ENCODE peak calls at places on chromosomes 1 and 21, in six cellular contexts. B is NT2/D1; S is activated naive CD4-positive, alpha-beta T cell treated with anti-CD3 and anti-CD28 coated beads, Interleukin-2, amount 50 U/mL, for 16 hours; V is activated CD8-positive, alpha-beta T cell treated with anti-CD3 and anti-CD28 coated beads, Interleukin-2, amount 10 ng/mL, durations not matched to agents 7 days and 5 days; I is A172; L is foreskin fibroblast. T is an unnamed sample.

GRCh38 chr1:7002728-7003127 is 217.5 kb downstream of the CAMTA1 start:
- DNase-seq in S (no peak), I (no peak), L (no peak), V (no peak), B (no peak), T (no peak)

GRCh38 chr21:29526545-29526944 is 227.8 kb downstream of the BACH1 start:
- DNase-seq in B (no peak), L (no peak), V (no peak), S (no peak), I (no peak), T (no peak)

GRCh38 chr1:76782777-76783176 is 84.5 kb upstream of the ST6GALNAC5 start:
- DNase-seq in V (no peak), B (no peak), I (no peak), S (no peak), L (no peak), T (no peak)

GRCh38 chr1:230394134-230394533 is 32.0 kb downstream of the PGBD5 start:
- DNase-seq in V (no peak), B (no peak), L (no peak), S (no peak), I (no peak), T (no peak)

GRCh38 chr1:153353226-153353947 is 4.3 kb upstream of the S100A9 start:
- DNase-seq in S (no peak), V (no peak), L (no peak), I (peak), B (peak), T (no peak)

GRCh38 chr1:58352476-58353092 is 193.9 kb downstream of the OMA1 start:
- DNase-seq in L (no peak), V (no peak), I (no peak), B (no peak), S (no peak), T (no peak)

GRCh38 chr1:218377143-218377660 is 32.1 kb downstream of the TGFB2 start:
- DNase-seq in B (no peak), L (peak), V (peak), S (peak), I (peak), T (peak)

GRCh38 chr1:247089616-247090375 is 11.2 kb upstream of the ZNF670 start:
- DNase-seq in B (no peak), L (no peak), I (no peak), V (no peak), S (no peak), T (no peak)

GRCh38 chr21:42850866-42851391 is 28.4 kb downstream of the WDR4 start:
- DNase-seq in L (no peak), B (no peak), I (peak), V (peak), S (peak), T (peak)

GRCh38 chr1:198118136-198118535 is 38.7 kb upstream of the NEK7 start:
- DNase-seq in B (no peak), L (peak), S (no peak), V (no peak), I (peak), T (no peak)

GRCh38 chr1:160789702-160790611 is 6.0 kb upstream of the LY9 start:
- DNase-seq in B (no peak), I (no peak), S (no peak), L (no peak), V (no peak), T (no peak)

GRCh38 chr1:111879086-111879485 is 110.4 kb downstream of the KCND3 start:
- DNase-seq in B (no peak), S (no peak), V (no peak), I (no peak), L (no peak), T (no peak)

GRCh38 chr1:91011726-91012125 is 10.1 kb downstream of the ZNF644 start:
- DNase-seq in V (no peak), I (no peak), L (no peak), S (no peak), B (no peak), T (no peak)

GRCh38 chr21:43691086-43691795 is 27.7 kb upstream of the PDXK start:
- DNase-seq in I (no peak), S (no peak), V (no peak), B (no peak), L (no peak), T (no peak)

GRCh38 chr1:173869108-173869359 is 854 bp downstream of the ZBTB37 start:
- DNase-seq in S (no peak), I (no peak), V (no peak), L (no peak), B (no peak), T (no peak)

GRCh38 chr1:201912832-201913231 is 24.1 kb downstream of the SHISA4 start:
- DNase-seq in L (no peak), B (no peak), V (no peak), I (no peak), S (no peak), T (no peak)

GRCh38 chr1:204493145-204493881 is 1.3 kb downstream of the PIK3C2B start:
- DNase-seq in S (no peak), I (peak), B (no peak), L (no peak), V (peak), T (no peak)

GRCh38 chr1:13772271-13772670 is 72.3 kb downstream of the PRDM2 start:
- DNase-seq in V (no peak), I (no peak), L (no peak), S (no peak), B (no peak), T (no peak)

GRCh38 chr1:29832471-29832870 is 596.1 kb downstream of the PTPRU start:
- DNase-seq in B (no peak), I (no peak), S (no peak), L (no peak), V (no peak), T (no peak)

GRCh38 chr1:27592600-27593340 is 11.2 kb downstream of the AHDC1 start:
- DNase-seq in S (no peak), I (no peak), L (no peak), B (peak), V (no peak), T (no peak)

GRCh38 chr1:4585216-4585615 is 69.2 kb upstream of the AJAP1 start:
- DNase-seq in I (no peak), S (peak), B (no peak), V (peak), L (no peak), T (peak)